ENCODE peak calls at places on chromosomes 6 and 20, in eight cellular contexts. One of them, this sample, is unnamed.
A peak's percentile ranks its signal among the peaks of the same experiment; 100 is the strongest.

GRCh38 chr20:49276895-49277785 is 717 bp downstream of the ZNFX1 start:
- DNase-seq in bronchial epithelial cell: no peak
- DNase-seq in IMR-90: no peak
- DNase-seq in HFF-Myc: no peak
- DNase-seq in GM12865: peak; percentile 67
- DNase-seq in lower lobe of right lung: peak; percentile 64
- DNase-seq in ovary: peak; percentile 63
- DNase-seq in HFFc6: no peak
- DNase-seq in this sample: no peak

GRCh38 chr6:49300443-49300842 is 162.6 kb downstream of the MMUT start:
- DNase-seq in HFFc6: peak; percentile 13
- DNase-seq in bronchial epithelial cell: no peak
- DNase-seq in lower lobe of right lung: no peak
- DNase-seq in IMR-90: no peak
- DNase-seq in ovary: no peak
- DNase-seq in GM12865: no peak
- DNase-seq in HFF-Myc: no peak
- DNase-seq in this sample: no peak

GRCh38 chr20:9068232-9068781 is 580 bp upstream of the PLCB4 start:
- DNase-seq in IMR-90: peak; percentile 41
- DNase-seq in lower lobe of right lung: no peak
- DNase-seq in HFF-Myc: no peak
- DNase-seq in HFFc6: no peak
- DNase-seq in bronchial epithelial cell: no peak
- DNase-seq in GM12865: no peak
- DNase-seq in ovary: no peak
- DNase-seq in this sample: peak; percentile 25

GRCh38 chr6:107655245-107655644 is 165.3 kb downstream of the SOBP start:
- DNase-seq in HFF-Myc: no peak
- DNase-seq in ovary: no peak
- DNase-seq in bronchial epithelial cell: no peak
- DNase-seq in HFFc6: no peak
- DNase-seq in lower lobe of right lung: no peak
- DNase-seq in GM12865: no peak
- DNase-seq in IMR-90: no peak
- DNase-seq in this sample: no peak

GRCh38 chr20:63782521-63782971 is 43.0 kb downstream of the SLC2A4RG start:
- DNase-seq in HFFc6: no peak
- DNase-seq in lower lobe of right lung: no peak
- DNase-seq in HFF-Myc: no peak
- DNase-seq in IMR-90: no peak
- DNase-seq in GM12865: no peak
- DNase-seq in bronchial epithelial cell: no peak
- DNase-seq in ovary: no peak
- DNase-seq in this sample: no peak

GRCh38 chr6:127932708-127933107 is 31.9 kb upstream of the THEMIS start:
- DNase-seq in GM12865: no peak
- DNase-seq in HFF-Myc: no peak
- DNase-seq in ovary: no peak
- DNase-seq in IMR-90: no peak
- DNase-seq in HFFc6: no peak
- DNase-seq in lower lobe of right lung: no peak
- DNase-seq in bronchial epithelial cell: no peak
- DNase-seq in this sample: no peak

GRCh38 chr6:159440907-159441703 is 251.9 kb downstream of the SOD2 start:
- DNase-seq in GM12865: no peak
- DNase-seq in HFFc6: no peak
- DNase-seq in ovary: no peak
- DNase-seq in HFF-Myc: no peak
- DNase-seq in IMR-90: no peak
- DNase-seq in lower lobe of right lung: no peak
- DNase-seq in bronchial epithelial cell: no peak
- DNase-seq in this sample: no peak

GRCh38 chr6:148367418-148368024 is 24.9 kb downstream of the SASH1 start:
- DNase-seq in HFF-Myc: peak; percentile 69
- DNase-seq in IMR-90: peak; percentile 75
- DNase-seq in bronchial epithelial cell: peak; percentile 53
- DNase-seq in ovary: peak; percentile 24
- DNase-seq in GM12865: no peak
- DNase-seq in HFFc6: peak; percentile 48
- DNase-seq in lower lobe of right lung: no peak
- DNase-seq in this sample: no peak

GRCh38 chr6:70184723-70185122 is 118.2 kb downstream of the COL9A1 start:
- DNase-seq in ovary: no peak
- DNase-seq in HFF-Myc: no peak
- DNase-seq in bronchial epithelial cell: no peak
- DNase-seq in HFFc6: no peak
- DNase-seq in GM12865: no peak
- DNase-seq in IMR-90: no peak
- DNase-seq in lower lobe of right lung: no peak
- DNase-seq in this sample: no peak

GRCh38 chr20:43431120-43431519 is 26.6 kb upstream of the SRSF6 start:
- DNase-seq in bronchial epithelial cell: no peak
- DNase-seq in lower lobe of right lung: no peak
- DNase-seq in ovary: no peak
- DNase-seq in GM12865: no peak
- DNase-seq in HFF-Myc: no peak
- DNase-seq in HFFc6: no peak
- DNase-seq in IMR-90: no peak
- DNase-seq in this sample: no peak

GRCh38 chr20:56995635-56996075 is 270.8 kb downstream of the BMP7 start:
- DNase-seq in bronchial epithelial cell: no peak
- DNase-seq in GM12865: peak; percentile 12
- DNase-seq in HFF-Myc: no peak
- DNase-seq in ovary: no peak
- DNase-seq in lower lobe of right lung: no peak
- DNase-seq in IMR-90: no peak
- DNase-seq in HFFc6: no peak
- DNase-seq in this sample: no peak

GRCh38 chr6:67131827-67132226 is 1424.8 kb upstream of the EYS start:
- DNase-seq in bronchial epithelial cell: no peak
- DNase-seq in ovary: no peak
- DNase-seq in HFFc6: no peak
- DNase-seq in lower lobe of right lung: no peak
- DNase-seq in GM12865: no peak
- DNase-seq in IMR-90: no peak
- DNase-seq in HFF-Myc: no peak
- DNase-seq in this sample: no peak

GRCh38 chr20:20204326-20204725 is 152.0 kb downstream of the CFAP61 start:
- DNase-seq in IMR-90: no peak
- DNase-seq in HFFc6: no peak
- DNase-seq in bronchial epithelial cell: no peak
- DNase-seq in GM12865: no peak
- DNase-seq in lower lobe of right lung: no peak
- DNase-seq in HFF-Myc: no peak
- DNase-seq in ovary: no peak
- DNase-seq in this sample: no peak

GRCh38 chr6:46026307-46026706 is 10.6 kb upstream of the CLIC5 start:
- DNase-seq in GM12865: no peak
- DNase-seq in lower lobe of right lung: no peak
- DNase-seq in bronchial epithelial cell: no peak
- DNase-seq in IMR-90: no peak
- DNase-seq in HFFc6: no peak
- DNase-seq in HFF-Myc: no peak
- DNase-seq in ovary: no peak
- DNase-seq in this sample: no peak

GRCh38 chr20:48820649-48820973 is 7.2 kb downstream of the PREX1 start:
- DNase-seq in HFFc6: no peak
- DNase-seq in ovary: no peak
- DNase-seq in GM12865: no peak
- DNase-seq in lower lobe of right lung: no peak
- DNase-seq in HFF-Myc: no peak
- DNase-seq in IMR-90: no peak
- DNase-seq in bronchial epithelial cell: no peak
- DNase-seq in this sample: no peak

GRCh38 chr20:31715766-31716165 is 6.9 kb downstream of the BCL2L1 start:
- DNase-seq in GM12865: no peak
- DNase-seq in IMR-90: no peak
- DNase-seq in HFFc6: no peak
- DNase-seq in bronchial epithelial cell: no peak
- DNase-seq in HFF-Myc: no peak
- DNase-seq in ovary: no peak
- DNase-seq in lower lobe of right lung: no peak
- DNase-seq in this sample: no peak

GRCh38 chr20:38217791-38218565 is 42.6 kb downstream of the KIAA1755 start:
- DNase-seq in HFFc6: peak; percentile 95
- DNase-seq in IMR-90: peak; percentile 97
- DNase-seq in ovary: no peak
- DNase-seq in bronchial epithelial cell: peak; percentile 86
- DNase-seq in GM12865: no peak
- DNase-seq in HFF-Myc: peak; percentile 89
- DNase-seq in lower lobe of right lung: no peak
- DNase-seq in this sample: no peak

GRCh38 chr20:51350941-51351631 is 191.4 kb downstream of the NFATC2 start:
- DNase-seq in lower lobe of right lung: no peak
- DNase-seq in HFF-Myc: no peak
- DNase-seq in ovary: no peak
- DNase-seq in bronchial epithelial cell: peak; percentile 41
- DNase-seq in HFFc6: peak; percentile 91
- DNase-seq in GM12865: no peak
- DNase-seq in IMR-90: peak; percentile 95
- DNase-seq in this sample: no peak

GRCh38 chr6:109062756-109063352 is 31.8 kb downstream of the SESN1 start:
- DNase-seq in GM12865: no peak
- DNase-seq in HFFc6: no peak
- DNase-seq in bronchial epithelial cell: no peak
- DNase-seq in ovary: no peak
- DNase-seq in IMR-90: no peak
- DNase-seq in HFF-Myc: no peak
- DNase-seq in lower lobe of right lung: no peak
- DNase-seq in this sample: no peak

GRCh38 chr6:43119456-43119855 is 43.3 kb downstream of the PTK7 start:
- DNase-seq in ovary: no peak
- DNase-seq in HFF-Myc: no peak
- DNase-seq in bronchial epithelial cell: no peak
- DNase-seq in lower lobe of right lung: no peak
- DNase-seq in IMR-90: no peak
- DNase-seq in GM12865: no peak
- DNase-seq in HFFc6: no peak
- DNase-seq in this sample: no peak

GRCh38 chr6:16437095-16437494 is 198.7 kb downstream of the GMPR start:
- DNase-seq in IMR-90: no peak
- DNase-seq in ovary: no peak
- DNase-seq in bronchial epithelial cell: no peak
- DNase-seq in HFFc6: no peak
- DNase-seq in lower lobe of right lung: no peak
- DNase-seq in GM12865: no peak
- DNase-seq in HFF-Myc: no peak
- DNase-seq in this sample: no peak

GRCh38 chr6:137415127-137415833 is 78.9 kb downstream of the OLIG3 start:
- DNase-seq in IMR-90: peak; percentile 53
- DNase-seq in lower lobe of right lung: peak; percentile 57
- DNase-seq in HFF-Myc: peak; percentile 27
- DNase-seq in ovary: peak; percentile 31
- DNase-seq in GM12865: peak; percentile 76
- DNase-seq in HFFc6: peak; percentile 69
- DNase-seq in bronchial epithelial cell: peak; percentile 71
- DNase-seq in this sample: no peak

GRCh38 chr20:37615507-37616425 is 78.1 kb upstream of the CTNNBL1 start:
- DNase-seq in lower lobe of right lung: no peak
- DNase-seq in IMR-90: no peak
- DNase-seq in ovary: no peak
- DNase-seq in GM12865: peak; percentile 61
- DNase-seq in HFF-Myc: peak; percentile 15
- DNase-seq in HFFc6: peak; percentile 5
- DNase-seq in bronchial epithelial cell: peak; percentile 43
- DNase-seq in this sample: peak; percentile 72

GRCh38 chr6:78810146-78810545 is 57.2 kb upstream of the IRAK1BP1 start:
- DNase-seq in HFFc6: peak; percentile 46
- DNase-seq in IMR-90: peak; percentile 50
- DNase-seq in GM12865: peak; percentile 32
- DNase-seq in bronchial epithelial cell: peak; percentile 80
- DNase-seq in lower lobe of right lung: no peak
- DNase-seq in ovary: no peak
- DNase-seq in HFF-Myc: peak; percentile 17
- DNase-seq in this sample: peak; percentile 18
- TF ChIP-seq CTCF in HFFc6: peak; percentile 77
- TF ChIP-seq CTCF in IMR-90: peak; percentile 77
- TF ChIP-seq CTCF in GM12865: peak; percentile 50
- TF ChIP-seq CTCF in bronchial epithelial cell: peak; percentile 69
- TF ChIP-seq CTCF in lower lobe of right lung: peak; percentile 16
- TF ChIP-seq CTCF in ovary: no peak
- TF ChIP-seq CTCF in HFF-Myc: peak; percentile 58
- TF ChIP-seq CTCF in this sample: peak; percentile 45

GRCh38 chr20:45456632-45457031 is 12.9 kb upstream of the WFDC2 start:
- DNase-seq in ovary: no peak
- DNase-seq in bronchial epithelial cell: peak; percentile 56
- DNase-seq in lower lobe of right lung: peak; percentile 58
- DNase-seq in GM12865: peak; percentile 51
- DNase-seq in HFF-Myc: no peak
- DNase-seq in HFFc6: no peak
- DNase-seq in IMR-90: no peak
- DNase-seq in this sample: no peak
- TF ChIP-seq CTCF in ovary: no peak
- TF ChIP-seq CTCF in bronchial epithelial cell: peak; percentile 59
- TF ChIP-seq CTCF in lower lobe of right lung: peak; percentile 38
- TF ChIP-seq CTCF in GM12865: peak; percentile 39
- TF ChIP-seq CTCF in HFF-Myc: peak; percentile 20
- TF ChIP-seq CTCF in HFFc6: peak; percentile 46
- TF ChIP-seq CTCF in IMR-90: no peak
- TF ChIP-seq CTCF in this sample: peak; percentile 41

GRCh38 chr6:7673063-7673536 is 52.8 kb upstream of the BMP6 start:
- DNase-seq in lower lobe of right lung: peak; percentile 62
- DNase-seq in ovary: peak; percentile 34
- DNase-seq in IMR-90: peak; percentile 5
- DNase-seq in bronchial epithelial cell: peak; percentile 79
- DNase-seq in HFFc6: no peak
- DNase-seq in HFF-Myc: peak; percentile 29
- DNase-seq in GM12865: peak; percentile 24
- DNase-seq in this sample: no peak
- TF ChIP-seq CTCF in lower lobe of right lung: no peak
- TF ChIP-seq CTCF in ovary: no peak
- TF ChIP-seq CTCF in IMR-90: no peak
- TF ChIP-seq CTCF in bronchial epithelial cell: peak; percentile 39
- TF ChIP-seq CTCF in HFFc6: peak; percentile 30
- TF ChIP-seq CTCF in HFF-Myc: peak; percentile 2
- TF ChIP-seq CTCF in GM12865: no peak
- TF ChIP-seq CTCF in this sample: no peak

GRCh38 chr6:139156571-139156970 is 21.7 kb downstream of the HECA start:
- DNase-seq in HFFc6: no peak
- DNase-seq in HFF-Myc: no peak
- DNase-seq in lower lobe of right lung: no peak
- DNase-seq in IMR-90: no peak
- DNase-seq in GM12865: no peak
- DNase-seq in bronchial epithelial cell: no peak
- DNase-seq in ovary: no peak
- DNase-seq in this sample: no peak
- TF ChIP-seq CTCF in HFFc6: no peak
- TF ChIP-seq CTCF in HFF-Myc: no peak
- TF ChIP-seq CTCF in lower lobe of right lung: no peak
- TF ChIP-seq CTCF in IMR-90: no peak
- TF ChIP-seq CTCF in GM12865: no peak
- TF ChIP-seq CTCF in bronchial epithelial cell: no peak
- TF ChIP-seq CTCF in ovary: no peak
- TF ChIP-seq CTCF in this sample: no peak